ENCODE peak calls at places on chromosome 20, in four cellular contexts. D is DND-41, J is SK-N-MC, C is GM23248. M is an unnamed sample.

GRCh38 chr20:40970218-40970617 is 58.4 kb upstream of the TOP1 start:
- DNase-seq in D (no peak), J (no peak), C (no peak), M (no peak)

GRCh38 chr20:10004900-10005299 is 29.9 kb upstream of the ANKEF1 start:
- DNase-seq in D (no peak), J (no peak), C (no peak), M (peak)

GRCh38 chr20:60559462-60559861 is 601.2 kb downstream of the CDH26 start:
- DNase-seq in D (no peak), J (no peak), C (no peak), M (no peak)

GRCh38 chr20:11041396-11041795 is 367.6 kb upstream of the JAG1 start:
- DNase-seq in D (no peak), J (no peak), C (peak), M (no peak)

GRCh38 chr20:25083141-25083772 is 1.3 kb upstream of the VSX1 start:
- DNase-seq in D (peak), J (no peak), C (no peak), M (no peak)

GRCh38 chr20:43824699-43825402 is 89.8 kb upstream of the TOX2 start:
- DNase-seq in D (no peak), J (no peak), C (peak), M (peak)

GRCh38 chr20:52219441-52219840 is 27.9 kb upstream of the ZFP64 start:
- DNase-seq in D (no peak), J (no peak), C (no peak), M (no peak)

GRCh38 chr20:63941282-63942060 is 14.7 kb downstream of the UCKL1 start:
- DNase-seq in D (peak), J (peak), C (peak), M (no peak)

GRCh38 chr20:44809380-44810060 is 826 bp downstream of the RIMS4 start:
- DNase-seq in D (no peak), J (no peak), C (no peak), M (no peak)

GRCh38 chr20:22490287-22491187 is 93.8 kb downstream of the FOXA2 start:
- DNase-seq in D (no peak), J (no peak), C (peak), M (peak)

GRCh38 chr20:22492497-22492896 is 91.9 kb downstream of the FOXA2 start:
- DNase-seq in D (no peak), J (no peak), C (no peak), M (no peak)

GRCh38 chr20:22495172-22495571 is 89.2 kb downstream of the FOXA2 start:
- DNase-seq in D (no peak), J (no peak), C (no peak), M (no peak)

GRCh38 chr20:22489614-22490286 is 94.6 kb downstream of the FOXA2 start:
- DNase-seq in D (no peak), J (no peak), C (no peak), M (no peak)

DNA sequence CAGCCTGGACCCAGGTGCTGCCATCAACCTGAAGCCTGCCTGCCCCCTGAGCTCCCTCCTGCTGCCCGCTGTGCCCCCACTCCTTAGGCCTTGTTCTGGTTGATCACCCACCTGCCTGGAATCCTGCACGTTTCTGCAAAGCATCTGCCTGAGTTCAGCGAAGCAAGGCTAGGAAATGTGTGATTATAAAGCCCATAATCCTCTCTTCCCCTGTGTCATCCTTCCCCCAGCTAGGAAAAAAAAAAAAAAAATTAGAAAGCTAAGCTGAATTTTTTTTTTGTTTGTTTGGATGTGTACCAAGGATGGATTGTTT is 93.2 kb downstream of the FOXA2 start:
- DNase-seq in D (no peak), J (no peak), C (no peak), M (no peak)
- H3K9ac ChIP-seq in D (no peak), J (no peak), C (no peak), M (no peak)

GRCh38 chr20:50481741-50482140 is 28.4 kb upstream of the PTPN1 start:
- DNase-seq in D (no peak), J (no peak), C (no peak), M (no peak)

GRCh38 chr20:50487397-50487796 is 22.8 kb upstream of the PTPN1 start:
- DNase-seq in D (no peak), J (no peak), C (no peak), M (no peak)

GRCh38 chr20:50482396-50482890 is 27.7 kb upstream of the PTPN1 start:
- DNase-seq in D (no peak), J (no peak), C (no peak), M (no peak)

GRCh38 chr20:50488236-50488806 is 21.9 kb upstream of the PTPN1 start:
- DNase-seq in D (no peak), J (no peak), C (no peak), M (no peak)

DNA sequence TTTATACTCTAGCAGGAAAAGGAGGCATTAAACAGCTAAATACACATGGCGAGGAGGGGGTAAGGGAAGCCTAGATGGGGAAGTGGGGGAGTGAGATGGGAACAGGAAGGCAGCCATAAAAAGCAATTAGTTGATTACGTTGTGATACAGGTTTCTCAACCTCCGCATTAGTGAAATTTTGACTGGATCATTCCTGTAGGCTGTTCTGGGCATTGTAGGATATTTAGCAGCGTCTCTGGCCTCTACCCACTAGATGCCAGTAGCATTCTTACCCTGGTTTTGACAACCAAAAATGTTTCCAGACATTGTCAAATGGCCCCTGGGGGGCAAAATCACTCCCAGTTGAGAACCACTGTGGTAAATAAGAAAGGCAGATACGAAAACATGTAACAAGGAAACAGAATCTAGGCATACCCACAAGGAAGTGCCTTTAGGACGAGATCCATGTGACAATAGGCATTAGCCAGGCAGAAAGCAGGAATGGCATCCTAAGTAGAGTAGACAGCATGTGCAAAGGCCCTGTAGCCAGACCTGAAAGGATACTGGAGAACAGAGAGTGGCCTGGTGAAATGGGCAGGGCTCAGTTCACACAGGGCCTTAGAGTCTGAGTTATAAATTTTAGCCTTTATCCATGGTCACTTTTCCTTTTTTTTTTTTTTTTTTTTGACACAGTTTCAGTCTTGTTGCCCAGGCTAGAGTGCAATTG is 25.8 kb upstream of the PTPN1 start:
- DNase-seq in D (no peak), J (no peak), C (no peak), M (no peak)
- H3K9ac ChIP-seq in D (peak), J (no peak), C (peak), M (peak)

GRCh38 chr20:62791301-62792181 is 4.7 kb upstream of the MRGBP start:
- DNase-seq in D (peak), J (peak), C (peak), M (peak)
- H3K9ac ChIP-seq in D (no peak), J (no peak), C (no peak), M (no peak)

GRCh38 chr20:93641-94040 is 6.2 kb downstream of the DEFB125 start:
- DNase-seq in D (no peak), J (no peak), C (no peak), M (no peak)
- H3K9ac ChIP-seq in D (no peak), J (no peak), C (no peak), M (no peak)